ENCODE peak calls at places on chromosomes 4 and X, in four cellular contexts. C is kidney, S is pancreas, G is Panc1. Q is an unnamed sample.

GRCh38 chr4:166957451-166957850 is 276.8 kb downstream of the SPOCK3 start:
- DNase-seq in C (no peak), S (no peak), G (no peak), Q (no peak)

GRCh38 chr4:169604131-169604900 is 8.1 kb downstream of the NEK1 start:
- DNase-seq in C (no peak), S (no peak), G (no peak), Q (no peak)

GRCh38 chr4:141571368-141571767 is 65.0 kb upstream of the IL15 start:
- DNase-seq in C (no peak), S (no peak), G (no peak), Q (no peak)

GRCh38 chr4:168119870-168120269 is 27.5 kb downstream of the ANXA10 start:
- DNase-seq in C (no peak), S (no peak), G (no peak), Q (no peak)

GRCh38 chrX:129876734-129877395 is 29.1 kb upstream of the UTP14A start:
- DNase-seq in C (no peak), S (no peak), G (no peak), Q (peak; percentile 9)

GRCh38 chrX:138519296-138519695 is 192.2 kb downstream of the FGF13 start:
- DNase-seq in C (no peak), S (no peak), G (no peak), Q (no peak)

GRCh38 chrX:115232933-115233496 is 881 bp downstream of the LRCH2 start:
- DNase-seq in C (no peak), S (no peak), G (no peak), Q (no peak)

GRCh38 chr4:80182237-80182866 is 15.0 kb upstream of the PRDM8 start:
- DNase-seq in C (no peak), S (no peak), G (no peak), Q (no peak)

GRCh38 chr4:114043116-114043515 is 63.7 kb upstream of the ARSJ start:
- DNase-seq in C (no peak), S (no peak), G (no peak), Q (no peak)

GRCh38 chrX:134642394-134642793 is 15.9 kb downstream of the PLAC1 start:
- DNase-seq in C (no peak), S (no peak), G (no peak), Q (no peak)

GRCh38 chr4:94452476-94453300 is 946 bp downstream of the PDLIM5 start:
- DNase-seq in C (peak; percentile 96), S (peak; percentile 80), G (no peak), Q (no peak)

GRCh38 chr4:185920691-185921260 is 108.8 kb upstream of the SORBS2 start:
- DNase-seq in C (no peak), S (no peak), G (no peak), Q (no peak)

GRCh38 chr4:133151301-133151680 is 2.2 kb downstream of the PCDH10 start:
- DNase-seq in C (peak; percentile 73), S (no peak), G (no peak), Q (no peak)

GRCh38 chrX:154378799-154379568 is at the start of gene EMD:
- DNase-seq in C (peak; percentile 99), S (peak; percentile 98), G (peak; percentile 95), Q (peak; percentile 74)

GRCh38 chr4:122827899-122828601 is 1.4 kb downstream of the FGF2 start:
- DNase-seq in C (no peak), S (no peak), G (no peak), Q (peak; percentile 77)

GRCh38 chrX:97672138-97672537 is 788.4 kb downstream of the RPA4 start:
- DNase-seq in C (no peak), S (no peak), G (no peak), Q (no peak)

GRCh38 chrX:11438380-11438723 is 145.1 kb downstream of the AMELX start:
- DNase-seq in C (no peak), S (no peak), G (no peak), Q (no peak)

GRCh38 chrX:34656467-34656841 is 631 bp downstream of the TMEM47 start:
- DNase-seq in C (peak; percentile 68), S (peak; percentile 24), G (no peak), Q (no peak)

GRCh38 chr4:48746608-48747374 is 33.3 kb downstream of the FRYL start:
- DNase-seq in C (no peak), S (no peak), G (no peak), Q (no peak)

GRCh38 chrX:19865567-19866363 is 21.6 kb downstream of the SH3KBP1 start:
- DNase-seq in C (no peak), S (no peak), G (no peak), Q (no peak)

GRCh38 chrX:39550795-39551361 is 546.9 kb downstream of the BCOR start:
- DNase-seq in C (no peak), S (no peak), G (no peak), Q (no peak)

GRCh38 chr4:168708108-168708507 is 211.3 kb downstream of the PALLD start:
- DNase-seq in C (no peak), S (no peak), G (no peak), Q (no peak)

GRCh38 chr4:78267790-78268189 is 210.7 kb downstream of the FRAS1 start:
- DNase-seq in C (no peak), S (no peak), G (no peak), Q (no peak)

GRCh38 chr4:187618701-187619278 is 376.8 kb upstream of the ZFP42 start:
- DNase-seq in C (no peak), S (no peak), G (no peak), Q (no peak)

GRCh38 chrX:101079223-101079622 is 544 bp downstream of the TMEM35A start:
- DNase-seq in C (no peak), S (no peak), G (no peak), Q (no peak)

GRCh38 chr4:99457270-99457669 is 22.1 kb upstream of the ADH7 start:
- DNase-seq in C (no peak), S (no peak), G (no peak), Q (no peak)

GRCh38 chrX:107450823-107451509 is 1.5 kb downstream of the FRMPD3 start:
- DNase-seq in C (no peak), S (no peak), G (no peak), Q (no peak)

GRCh38 chrX:107447642-107448041 is 1.8 kb upstream of the FRMPD3 start:
- DNase-seq in C (no peak), S (no peak), G (no peak), Q (no peak)

GRCh38 chrX:107451754-107452153 is 2.3 kb downstream of the FRMPD3 start:
- DNase-seq in C (no peak), S (no peak), G (no peak), Q (no peak)

GRCh38 chrX:107448625-107449468 is 605 bp upstream of the FRMPD3 start:
- DNase-seq in C (peak; percentile 65), S (no peak), G (no peak), Q (no peak)

DNA sequence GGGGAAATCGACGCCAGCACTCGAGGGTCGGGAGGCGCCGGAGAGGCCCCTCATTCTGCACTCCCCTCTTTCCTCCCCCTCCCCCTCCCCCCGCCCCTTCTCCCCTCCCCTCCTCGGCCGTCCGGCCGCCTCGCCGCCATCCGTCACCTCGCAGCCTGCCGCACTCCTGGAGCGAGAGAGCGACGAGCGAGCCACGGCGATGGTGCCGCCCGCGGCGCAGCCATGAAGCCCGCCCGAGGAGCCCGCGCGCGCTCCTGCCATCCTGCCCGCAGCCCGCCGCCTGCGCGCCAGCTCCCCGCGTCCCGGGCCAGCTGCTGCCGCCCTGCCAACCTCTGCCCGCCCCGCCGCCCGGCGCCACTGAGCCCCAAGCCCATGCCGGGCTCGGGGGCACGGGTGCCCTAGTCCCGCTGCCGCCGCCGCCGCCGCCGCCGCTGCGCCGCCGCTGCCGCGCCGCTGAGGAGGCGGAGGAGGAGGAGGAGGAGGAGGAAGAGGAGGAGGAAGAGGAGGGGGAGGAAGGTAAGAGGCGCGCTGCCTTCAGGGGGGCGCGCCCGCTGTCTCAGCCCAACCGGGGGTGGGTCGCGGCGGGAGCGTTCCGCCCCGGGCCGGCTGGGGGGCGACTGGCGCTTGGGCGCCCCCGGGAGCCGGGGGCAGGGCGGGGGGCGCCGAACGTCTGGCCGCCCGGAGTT is at the start of gene FRMPD3:
- DNase-seq in C (no peak), S (no peak), G (no peak), Q (no peak)
- H3K4me3 ChIP-seq in C (no peak within 1 kb of the TSS), S (peak within 1 kb of the TSS; percentile 37), G (peak within 1 kb of the TSS; percentile 36), Q (peak within 1 kb of the TSS; percentile 38)

GRCh38 chr4:89256203-89256800 is 51.3 kb downstream of the GPRIN3 start:
- DNase-seq in C (no peak), S (no peak), G (no peak), Q (no peak)

GRCh38 chr4:89258506-89258905 is 49.1 kb downstream of the GPRIN3 start:
- DNase-seq in C (no peak), S (no peak), G (no peak), Q (no peak)

GRCh38 chr4:89259435-89260028 is 48.1 kb downstream of the GPRIN3 start:
- DNase-seq in C (no peak), S (no peak), G (no peak), Q (no peak)

GRCh38 chr4:89254847-89255246 is 52.8 kb downstream of the GPRIN3 start:
- DNase-seq in C (peak; percentile 43), S (peak; percentile 35), G (no peak), Q (peak; percentile 29)

DNA sequence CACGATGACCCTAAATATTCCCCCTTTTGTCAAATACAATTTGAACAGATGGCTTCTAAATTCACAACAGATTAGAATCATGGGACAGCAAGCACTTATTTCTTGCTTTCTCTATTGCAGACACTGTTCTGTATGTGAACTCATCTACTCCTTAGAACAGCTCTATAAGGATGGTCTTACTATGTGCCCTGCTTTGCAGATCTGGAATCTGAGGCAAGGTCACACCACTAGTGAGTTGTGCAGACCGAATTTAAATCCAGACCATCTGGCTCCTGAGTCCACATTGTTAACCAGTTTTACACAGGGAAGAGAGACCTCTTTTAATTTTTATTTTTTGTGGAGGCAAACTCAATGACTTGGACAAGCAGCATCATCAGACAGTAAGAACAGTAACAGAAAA is 50.2 kb downstream of the GPRIN3 start:
- DNase-seq in C (no peak), S (no peak), G (no peak), Q (no peak)
- H3K4me1 ChIP-seq in C (peaks cover 6% of the 10 kb centered on the region), S (no peaks in the 10 kb centered on the region), G (no peaks in the 10 kb centered on the region), Q (peaks cover 4% of the 10 kb centered on the region)

GRCh38 chr4:129059028-129059427 is 34.3 kb downstream of the SCLT1 start:
- DNase-seq in C (no peak), S (no peak), G (no peak), Q (no peak)

GRCh38 chr4:129064717-129065116 is 28.6 kb downstream of the SCLT1 start:
- DNase-seq in C (no peak), S (no peak), G (no peak), Q (no peak)

GRCh38 chr4:129063640-129064039 is 29.7 kb downstream of the SCLT1 start:
- DNase-seq in C (no peak), S (no peak), G (no peak), Q (no peak)

GRCh38 chr4:129062580-129062979 is 30.8 kb downstream of the SCLT1 start:
- DNase-seq in C (no peak), S (no peak), G (no peak), Q (no peak)
- H3K9me3 ChIP-seq in C (peaks cover 43% of the 10 kb centered on the region), S (no peaks in the 10 kb centered on the region), G (peaks cover 25% of the 10 kb centered on the region), Q (no peaks in the 10 kb centered on the region)

DNA sequence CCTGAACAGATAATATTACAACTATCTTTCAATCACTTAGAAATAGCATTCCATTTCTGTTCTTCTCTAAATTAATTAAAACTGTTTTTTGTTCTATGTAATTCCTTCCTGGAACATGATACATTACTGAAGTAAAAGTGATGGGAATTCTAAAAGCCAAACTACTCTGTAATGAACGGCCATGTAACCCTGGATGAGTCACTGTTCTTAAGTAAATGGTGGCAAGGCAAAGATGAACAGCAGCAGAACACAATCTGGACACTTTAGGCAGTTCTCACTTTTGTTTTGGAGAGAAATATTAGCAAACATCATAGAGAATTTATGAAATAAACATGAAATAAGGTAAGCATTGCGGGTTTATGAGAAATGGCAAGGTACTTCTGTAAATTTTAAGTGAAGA is 1.2 kb upstream of the GPR82 start:
- DNase-seq in C (no peak), S (no peak), G (no peak), Q (no peak)
- H3K4me3 ChIP-seq in C (no peak overlapping the region), S (no peak overlapping the region), G (no peak overlapping the region), Q (no peak overlapping the region)

GRCh38 chr4:3112241-3112978 is 37.9 kb downstream of the HTT start:
- DNase-seq in C (no peak), S (no peak), G (no peak), Q (no peak)
- H3K4me1 ChIP-seq in C (peaks cover 5% of the 10 kb centered on the region), S (no peaks in the 10 kb centered on the region), G (no peaks in the 10 kb centered on the region), Q (no peaks in the 10 kb centered on the region)

Q was measured in iPS DF 6.9.